ENCODE peak calls at places on chromosomes 16 and 17, in five cellular contexts. One of them, this sample, is unnamed.

GRCh38 chr16:24646646-24646995 is 82.8 kb upstream of the TNRC6A start:
- DNase-seq in endodermal cell: no peak
- DNase-seq in CD4-positive, alpha-beta T cell: no peak
- DNase-seq in activated CD8-positive, alpha-beta T cell treated with anti-CD3 and anti-CD28 coated beads for 36 hours: no peak
- DNase-seq in WTC11: no peak
- DNase-seq in this sample: no peak

GRCh38 chr16:50273888-50274770 is 7.8 kb downstream of the ADCY7 start:
- DNase-seq in endodermal cell: no peak
- DNase-seq in CD4-positive, alpha-beta T cell: peak
- DNase-seq in activated CD8-positive, alpha-beta T cell treated with anti-CD3 and anti-CD28 coated beads for 36 hours: peak
- DNase-seq in WTC11: no peak
- DNase-seq in this sample: no peak

GRCh38 chr16:78693496-78693895 is 594.0 kb downstream of the WWOX start:
- DNase-seq in endodermal cell: no peak
- DNase-seq in CD4-positive, alpha-beta T cell: no peak
- DNase-seq in activated CD8-positive, alpha-beta T cell treated with anti-CD3 and anti-CD28 coated beads for 36 hours: no peak
- DNase-seq in WTC11: no peak
- DNase-seq in this sample: no peak

GRCh38 chr17:12672944-12673343 is 7.3 kb downstream of the MYOCD start:
- DNase-seq in endodermal cell: no peak
- DNase-seq in CD4-positive, alpha-beta T cell: no peak
- DNase-seq in activated CD8-positive, alpha-beta T cell treated with anti-CD3 and anti-CD28 coated beads for 36 hours: no peak
- DNase-seq in WTC11: no peak
- DNase-seq in this sample: no peak

GRCh38 chr16:50276128-50276444 is 9.7 kb downstream of the ADCY7 start:
- DNase-seq in endodermal cell: no peak
- DNase-seq in CD4-positive, alpha-beta T cell: no peak
- DNase-seq in activated CD8-positive, alpha-beta T cell treated with anti-CD3 and anti-CD28 coated beads for 36 hours: no peak
- DNase-seq in WTC11: no peak
- DNase-seq in this sample: no peak

GRCh38 chr17:80751460-80752368 is 207.1 kb downstream of the RPTOR start:
- DNase-seq in endodermal cell: no peak
- DNase-seq in CD4-positive, alpha-beta T cell: no peak
- DNase-seq in activated CD8-positive, alpha-beta T cell treated with anti-CD3 and anti-CD28 coated beads for 36 hours: no peak
- DNase-seq in WTC11: no peak
- DNase-seq in this sample: no peak

GRCh38 chr16:18783430-18784341 is 6.4 kb downstream of the RPS15A start:
- DNase-seq in endodermal cell: no peak
- DNase-seq in CD4-positive, alpha-beta T cell: no peak
- DNase-seq in activated CD8-positive, alpha-beta T cell treated with anti-CD3 and anti-CD28 coated beads for 36 hours: no peak
- DNase-seq in WTC11: no peak
- DNase-seq in this sample: no peak

GRCh38 chr16:74468807-74469511 is 47.7 kb upstream of the CLEC18B start:
- DNase-seq in endodermal cell: no peak
- DNase-seq in CD4-positive, alpha-beta T cell: no peak
- DNase-seq in activated CD8-positive, alpha-beta T cell treated with anti-CD3 and anti-CD28 coated beads for 36 hours: no peak
- DNase-seq in WTC11: no peak
- DNase-seq in this sample: no peak

GRCh38 chr17:2435852-2436251 is 35.0 kb upstream of the MNT start:
- DNase-seq in endodermal cell: no peak
- DNase-seq in CD4-positive, alpha-beta T cell: no peak
- DNase-seq in activated CD8-positive, alpha-beta T cell treated with anti-CD3 and anti-CD28 coated beads for 36 hours: no peak
- DNase-seq in WTC11: no peak
- DNase-seq in this sample: no peak

GRCh38 chr16:72658888-72659717 is 388.8 kb downstream of the ZFHX3 start:
- DNase-seq in endodermal cell: no peak
- DNase-seq in CD4-positive, alpha-beta T cell: no peak
- DNase-seq in activated CD8-positive, alpha-beta T cell treated with anti-CD3 and anti-CD28 coated beads for 36 hours: no peak
- DNase-seq in WTC11: no peak
- DNase-seq in this sample: no peak

DNA sequence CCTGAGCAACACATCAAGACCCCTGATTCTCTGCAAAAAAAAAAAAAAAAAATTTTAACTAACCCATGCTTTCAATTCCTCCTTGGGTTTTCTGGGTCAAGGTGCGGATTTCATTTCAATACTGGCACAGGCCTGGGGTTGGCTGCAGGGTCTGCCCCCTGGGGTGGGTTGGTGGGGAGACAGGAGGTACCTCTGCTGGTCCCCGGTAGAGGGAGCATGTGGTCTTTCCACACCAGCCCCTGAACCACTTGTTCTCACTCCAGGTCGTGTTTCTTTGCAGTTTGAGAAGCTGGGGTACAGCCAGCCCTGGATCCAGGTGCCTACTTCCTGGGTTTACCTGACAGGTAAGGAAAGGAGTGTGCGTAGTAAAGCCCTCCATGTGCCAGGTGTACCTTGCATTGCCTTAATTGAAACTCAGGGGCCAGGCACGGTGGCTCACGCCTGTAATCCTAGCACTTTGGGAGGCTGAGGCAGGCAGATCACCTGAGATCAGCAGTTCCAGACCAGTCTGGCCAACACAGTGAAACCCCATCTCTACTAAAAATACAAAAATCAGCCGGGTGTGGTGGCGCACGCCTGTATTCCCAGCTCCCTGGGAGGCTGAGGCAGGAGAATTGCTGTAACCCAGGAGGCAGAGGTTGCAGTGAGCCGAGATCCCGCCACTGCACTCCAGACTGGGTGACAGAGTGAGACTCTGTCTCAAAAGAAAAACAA is 21.8 kb downstream of the SDR42E2 start:
- DNase-seq in endodermal cell: peak
- DNase-seq in CD4-positive, alpha-beta T cell: no peak
- DNase-seq in activated CD8-positive, alpha-beta T cell treated with anti-CD3 and anti-CD28 coated beads for 36 hours: peak
- DNase-seq in WTC11: peak
- DNase-seq in this sample: peak
- TF ChIP-seq CTCF in endodermal cell: peak
- TF ChIP-seq CTCF in CD4-positive, alpha-beta T cell: no peak
- TF ChIP-seq CTCF in activated CD8-positive, alpha-beta T cell treated with anti-CD3 and anti-CD28 coated beads for 36 hours: no peak
- TF ChIP-seq CTCF in WTC11: peak
- TF ChIP-seq CTCF in this sample: peak

GRCh38 chr16:2785101-2785991 is 2.0 kb downstream of the PRSS33 start:
- DNase-seq in endodermal cell: peak
- DNase-seq in CD4-positive, alpha-beta T cell: no peak
- DNase-seq in activated CD8-positive, alpha-beta T cell treated with anti-CD3 and anti-CD28 coated beads for 36 hours: peak
- DNase-seq in WTC11: peak
- DNase-seq in this sample: no peak
- TF ChIP-seq CTCF in endodermal cell: peak
- TF ChIP-seq CTCF in CD4-positive, alpha-beta T cell: peak
- TF ChIP-seq CTCF in activated CD8-positive, alpha-beta T cell treated with anti-CD3 and anti-CD28 coated beads for 36 hours: peak
- TF ChIP-seq CTCF in WTC11: no peak
- TF ChIP-seq CTCF in this sample: no peak

GRCh38 chr16:80437707-80438106 is 103.1 kb upstream of the DYNLRB2 start:
- DNase-seq in endodermal cell: peak
- DNase-seq in CD4-positive, alpha-beta T cell: no peak
- DNase-seq in activated CD8-positive, alpha-beta T cell treated with anti-CD3 and anti-CD28 coated beads for 36 hours: no peak
- DNase-seq in WTC11: peak
- DNase-seq in this sample: peak
- TF ChIP-seq CTCF in endodermal cell: peak
- TF ChIP-seq CTCF in CD4-positive, alpha-beta T cell: no peak
- TF ChIP-seq CTCF in activated CD8-positive, alpha-beta T cell treated with anti-CD3 and anti-CD28 coated beads for 36 hours: no peak
- TF ChIP-seq CTCF in WTC11: no peak
- TF ChIP-seq CTCF in this sample: no peak

GRCh38 chr17:31266042-31266441 is 31.0 kb downstream of the OMG start:
- DNase-seq in endodermal cell: no peak
- DNase-seq in CD4-positive, alpha-beta T cell: no peak
- DNase-seq in activated CD8-positive, alpha-beta T cell treated with anti-CD3 and anti-CD28 coated beads for 36 hours: no peak
- DNase-seq in WTC11: no peak
- DNase-seq in this sample: no peak
- TF ChIP-seq CTCF in endodermal cell: peak
- TF ChIP-seq CTCF in CD4-positive, alpha-beta T cell: peak
- TF ChIP-seq CTCF in activated CD8-positive, alpha-beta T cell treated with anti-CD3 and anti-CD28 coated beads for 36 hours: no peak
- TF ChIP-seq CTCF in WTC11: peak
- TF ChIP-seq CTCF in this sample: peak

GRCh38 chr16:61937646-61938045 is 98.6 kb downstream of the CDH8 start:
- DNase-seq in endodermal cell: no peak
- DNase-seq in CD4-positive, alpha-beta T cell: no peak
- DNase-seq in activated CD8-positive, alpha-beta T cell treated with anti-CD3 and anti-CD28 coated beads for 36 hours: no peak
- DNase-seq in WTC11: no peak
- DNase-seq in this sample: no peak

GRCh38 chr16:61934591-61934990 is 101.6 kb downstream of the CDH8 start:
- DNase-seq in endodermal cell: no peak
- DNase-seq in CD4-positive, alpha-beta T cell: no peak
- DNase-seq in activated CD8-positive, alpha-beta T cell treated with anti-CD3 and anti-CD28 coated beads for 36 hours: no peak
- DNase-seq in WTC11: no peak
- DNase-seq in this sample: no peak

GRCh38 chr16:61936522-61936921 is 99.7 kb downstream of the CDH8 start:
- DNase-seq in endodermal cell: peak
- DNase-seq in CD4-positive, alpha-beta T cell: no peak
- DNase-seq in activated CD8-positive, alpha-beta T cell treated with anti-CD3 and anti-CD28 coated beads for 36 hours: no peak
- DNase-seq in WTC11: peak
- DNase-seq in this sample: peak
- TF ChIP-seq CTCF in endodermal cell: peak
- TF ChIP-seq CTCF in CD4-positive, alpha-beta T cell: no peak
- TF ChIP-seq CTCF in activated CD8-positive, alpha-beta T cell treated with anti-CD3 and anti-CD28 coated beads for 36 hours: no peak
- TF ChIP-seq CTCF in WTC11: peak
- TF ChIP-seq CTCF in this sample: peak

DNA sequence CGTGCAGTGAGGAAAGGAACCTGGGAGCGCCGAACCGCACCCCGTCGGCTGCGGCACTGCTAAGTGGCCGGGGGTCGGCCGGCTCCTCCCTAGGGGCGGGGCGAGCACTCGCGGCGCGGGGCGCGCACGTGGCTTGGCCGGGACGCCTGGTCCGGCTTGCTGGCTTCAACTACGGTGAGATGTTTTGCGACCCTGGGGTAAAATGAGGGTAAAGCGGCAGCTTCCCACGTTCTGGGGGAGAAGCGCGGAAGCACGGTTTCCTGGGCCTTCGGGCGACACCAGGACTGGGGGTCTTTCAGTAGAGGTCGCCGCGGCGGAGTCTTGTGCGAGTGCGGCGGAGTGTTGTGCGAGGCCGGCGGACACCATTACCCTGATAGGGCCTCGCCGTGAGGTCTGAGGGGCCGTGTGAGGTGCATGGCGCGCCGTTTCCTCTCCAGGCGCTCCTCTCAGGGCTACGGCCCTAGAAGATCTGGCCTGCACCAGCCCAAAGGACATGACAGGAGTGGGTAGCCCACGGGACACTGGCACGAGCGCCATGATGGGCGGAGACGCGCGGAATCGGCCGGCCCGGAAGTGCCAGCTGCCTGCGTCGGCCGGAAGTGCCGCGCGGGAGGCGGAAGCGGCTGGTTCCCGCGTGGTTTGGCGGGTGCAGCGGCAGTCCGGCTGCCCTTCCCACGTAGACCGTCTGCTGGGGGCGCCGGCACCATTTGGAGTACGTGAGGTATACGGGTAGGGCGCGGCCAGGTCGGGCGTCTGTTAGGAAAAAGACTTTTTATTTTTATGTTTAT is at the start of gene PIGW:
- DNase-seq in endodermal cell: peak
- DNase-seq in CD4-positive, alpha-beta T cell: peak
- DNase-seq in activated CD8-positive, alpha-beta T cell treated with anti-CD3 and anti-CD28 coated beads for 36 hours: peak
- DNase-seq in WTC11: peak
- DNase-seq in this sample: peak
- TF ChIP-seq CTCF in endodermal cell: no peak
- TF ChIP-seq CTCF in CD4-positive, alpha-beta T cell: no peak
- TF ChIP-seq CTCF in activated CD8-positive, alpha-beta T cell treated with anti-CD3 and anti-CD28 coated beads for 36 hours: no peak
- TF ChIP-seq CTCF in WTC11: no peak
- TF ChIP-seq CTCF in this sample: no peak